ENCODE peak calls at places on chromosomes 12 and 14, in four cellular contexts. V is breast epithelium; U is psoas muscle; X is CD8-positive, alpha-beta memory T cell. J is an unnamed sample.
A peak's percentile ranks its signal among the peaks of the same experiment; 100 is the strongest.

GRCh38 chr12:47841910-47842309 is 22.2 kb upstream of the HDAC7 start:
- DNase-seq in V (no peak), U (no peak), X (no peak), J (no peak)

GRCh38 chr12:118103231-118103600 is 595 bp downstream of the VSIG10 start:
- DNase-seq in V (no peak), U (peak; percentile 16), X (no peak), J (no peak)

GRCh38 chr12:112133418-112133817 is 8.1 kb downstream of the TRAFD1 start:
- DNase-seq in V (no peak), U (no peak), X (no peak), J (no peak)

GRCh38 chr12:67681145-67681778 is 32.7 kb downstream of the DYRK2 start:
- DNase-seq in V (no peak), U (no peak), X (no peak), J (peak; percentile 35)

GRCh38 chr12:96402061-96402460 is 1.8 kb upstream of the CDK17 start:
- DNase-seq in V (no peak), U (no peak), X (no peak), J (no peak)

GRCh38 chr12:49131973-49132461 is 822 bp upstream of the TUBA1B start:
- DNase-seq in V (no peak), U (no peak), X (no peak), J (peak; percentile 8)

GRCh38 chr14:64762044-64763034 is 58.1 kb downstream of the PLEKHG3 start:
- DNase-seq in V (no peak), U (peak; percentile 80), X (peak; percentile 37), J (peak; percentile 69)

GRCh38 chr12:64171715-64172114 is 50.4 kb downstream of the KICS2 start:
- DNase-seq in V (no peak), U (no peak), X (no peak), J (no peak)

GRCh38 chr14:67744057-67744456 is 42.4 kb downstream of the RDH12 start:
- DNase-seq in V (no peak), U (no peak), X (no peak), J (no peak)

GRCh38 chr12:92431146-92431545 is 271.6 kb upstream of the PLEKHG7 start:
- DNase-seq in V (no peak), U (no peak), X (no peak), J (no peak)

GRCh38 chr12:92434607-92435025 is 268.2 kb upstream of the PLEKHG7 start:
- DNase-seq in V (no peak), U (no peak), X (no peak), J (no peak)

GRCh38 chr12:92436847-92437246 is 265.9 kb upstream of the PLEKHG7 start:
- DNase-seq in V (no peak), U (no peak), X (no peak), J (no peak)

GRCh38 chr12:92437452-92437851 is 265.3 kb upstream of the PLEKHG7 start:
- DNase-seq in V (no peak), U (no peak), X (no peak), J (no peak)

DNA sequence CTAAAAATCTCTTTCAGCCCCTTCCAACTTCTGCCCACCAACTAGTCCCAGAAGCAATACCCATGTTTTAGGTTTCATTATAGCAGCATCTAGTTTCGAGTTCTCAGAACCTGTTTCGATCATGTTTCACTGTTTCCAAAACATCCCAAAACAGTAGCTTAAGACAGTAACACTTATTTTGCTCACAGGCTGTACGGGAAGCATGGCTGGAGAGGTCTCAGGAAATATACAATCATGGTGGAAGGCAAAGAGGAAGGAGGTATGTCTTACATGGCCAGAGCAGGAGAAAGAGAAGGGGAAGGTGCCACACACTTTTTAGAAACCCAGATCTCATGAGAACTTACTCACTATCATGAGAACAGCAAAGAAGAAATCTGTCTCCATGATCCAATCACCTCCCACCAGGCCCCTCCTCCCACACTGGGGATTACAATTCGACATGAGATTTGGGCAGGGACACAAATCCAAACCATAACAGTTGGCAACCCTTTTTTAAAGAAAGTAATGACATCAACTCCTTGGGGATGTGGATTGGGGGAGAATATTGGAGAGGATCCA is 270.0 kb upstream of the PLEKHG7 start:
- DNase-seq in V (no peak), U (no peak), X (no peak), J (no peak)
- H3K4me1 ChIP-seq in V (no peaks in the 10 kb centered on the region), U (no peaks in the 10 kb centered on the region), X (no peaks in the 10 kb centered on the region), J (no peaks in the 10 kb centered on the region)

DNA sequence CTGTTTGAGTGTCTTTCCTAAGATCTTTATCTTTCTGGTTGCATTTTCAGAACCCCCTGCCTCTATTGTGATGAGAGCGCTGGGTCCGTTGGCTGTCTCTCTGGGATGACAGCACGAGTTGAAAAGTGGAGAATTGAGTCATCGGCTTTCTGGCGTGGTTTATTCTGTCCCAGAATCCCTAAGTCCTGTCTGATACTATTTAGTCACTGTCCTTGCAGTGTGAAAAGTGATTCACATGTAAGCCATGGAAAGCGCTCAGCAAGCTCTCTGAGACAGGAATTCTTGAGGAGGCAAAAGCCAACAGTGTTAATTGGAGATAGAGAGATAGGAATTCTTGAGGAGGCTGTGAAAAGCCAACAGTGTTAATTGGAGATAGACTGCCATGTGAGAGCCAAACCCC is 121.7 kb downstream of the CHST11 start:
- DNase-seq in V (no peak), U (no peak), X (no peak), J (no peak)
- H3K4me3 ChIP-seq in V (no peak overlapping the region), U (no peak overlapping the region), X (no peak overlapping the region), J (no peak overlapping the region)

GRCh38 chr12:65529771-65530435 is 251.4 kb downstream of the MSRB3 start:
- DNase-seq in V (no peak), U (no peak), X (no peak), J (no peak)

GRCh38 chr12:65532162-65532561 is 253.7 kb downstream of the MSRB3 start:
- DNase-seq in V (no peak), U (no peak), X (no peak), J (no peak)

GRCh38 chr12:65533177-65533883 is 254.8 kb downstream of the MSRB3 start:
- DNase-seq in V (no peak), U (no peak), X (no peak), J (no peak)

GRCh38 chr12:65534105-65534841 is 255.8 kb downstream of the MSRB3 start:
- DNase-seq in V (no peak), U (no peak), X (no peak), J (no peak)

DNA sequence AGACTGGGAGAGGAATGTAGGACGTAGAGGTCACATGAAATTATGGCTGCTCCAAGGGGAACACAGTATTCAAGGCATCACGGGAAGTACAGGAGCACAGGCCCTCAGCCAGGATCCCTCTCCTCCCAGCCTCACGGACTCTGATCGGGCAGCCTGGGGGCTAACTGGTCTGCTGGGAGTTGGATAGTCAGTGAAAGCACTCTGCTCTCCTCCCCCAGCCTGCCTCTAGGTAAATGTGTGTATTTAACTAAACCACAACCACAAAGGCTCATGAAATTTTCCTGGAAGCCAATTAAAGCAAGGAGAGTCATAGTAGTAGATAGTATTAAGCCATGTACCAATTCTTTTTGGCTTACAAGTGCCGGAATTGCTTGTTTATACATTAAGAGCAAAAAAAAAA is 254.3 kb downstream of the MSRB3 start:
- DNase-seq in V (no peak), U (no peak), X (no peak), J (no peak)
- H3K4me1 ChIP-seq in V (no peaks in the 10 kb centered on the region), U (no peaks in the 10 kb centered on the region), X (no peaks in the 10 kb centered on the region), J (peaks cover 21% of the 10 kb centered on the region)

GRCh38 chr14:55582741-55583140 is 2.7 kb downstream of the KTN1 start:
- DNase-seq in V (no peak), U (no peak), X (no peak), J (no peak)
- H3K4me3 ChIP-seq in V (no peak overlapping the region), U (peak overlapping the region; percentile 88), X (no peak overlapping the region), J (no peak overlapping the region)

GRCh38 chr12:106783515-106783914 is 9.0 kb downstream of the RIC8B start:
- DNase-seq in V (no peak), U (no peak), X (no peak), J (no peak)

GRCh38 chr12:106776897-106777296 is 2.4 kb downstream of the RIC8B start:
- DNase-seq in V (no peak), U (no peak), X (no peak), J (no peak)

GRCh38 chr12:106780010-106780625 is 5.6 kb downstream of the RIC8B start:
- DNase-seq in V (no peak), U (no peak), X (no peak), J (no peak)

DNA sequence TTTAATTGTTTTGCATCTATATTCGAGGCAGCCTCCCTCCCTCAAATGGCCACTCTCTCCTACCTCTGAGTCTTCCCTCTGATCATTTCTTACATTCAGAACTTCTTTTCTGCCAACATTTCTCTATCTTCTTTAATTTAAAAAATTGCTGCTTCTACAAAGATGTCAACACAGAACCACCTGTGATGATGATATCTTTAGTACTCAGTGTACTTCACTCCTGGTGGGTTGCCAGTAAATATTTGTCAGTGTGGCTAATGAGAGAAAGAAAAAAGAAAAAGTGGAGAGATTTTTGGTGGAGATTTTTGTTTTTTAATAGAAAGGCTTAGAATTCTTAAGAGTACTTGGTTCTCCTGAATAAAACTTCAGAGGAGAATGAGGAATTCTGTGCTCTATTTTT is 8.1 kb downstream of the RIC8B start:
- DNase-seq in V (no peak), U (no peak), X (no peak), J (no peak)
- H3K4me1 ChIP-seq in V (no peaks in the 10 kb centered on the region), U (peaks cover 45% of the 10 kb centered on the region), X (no peaks in the 10 kb centered on the region), J (peaks cover 20% of the 10 kb centered on the region)

DNA sequence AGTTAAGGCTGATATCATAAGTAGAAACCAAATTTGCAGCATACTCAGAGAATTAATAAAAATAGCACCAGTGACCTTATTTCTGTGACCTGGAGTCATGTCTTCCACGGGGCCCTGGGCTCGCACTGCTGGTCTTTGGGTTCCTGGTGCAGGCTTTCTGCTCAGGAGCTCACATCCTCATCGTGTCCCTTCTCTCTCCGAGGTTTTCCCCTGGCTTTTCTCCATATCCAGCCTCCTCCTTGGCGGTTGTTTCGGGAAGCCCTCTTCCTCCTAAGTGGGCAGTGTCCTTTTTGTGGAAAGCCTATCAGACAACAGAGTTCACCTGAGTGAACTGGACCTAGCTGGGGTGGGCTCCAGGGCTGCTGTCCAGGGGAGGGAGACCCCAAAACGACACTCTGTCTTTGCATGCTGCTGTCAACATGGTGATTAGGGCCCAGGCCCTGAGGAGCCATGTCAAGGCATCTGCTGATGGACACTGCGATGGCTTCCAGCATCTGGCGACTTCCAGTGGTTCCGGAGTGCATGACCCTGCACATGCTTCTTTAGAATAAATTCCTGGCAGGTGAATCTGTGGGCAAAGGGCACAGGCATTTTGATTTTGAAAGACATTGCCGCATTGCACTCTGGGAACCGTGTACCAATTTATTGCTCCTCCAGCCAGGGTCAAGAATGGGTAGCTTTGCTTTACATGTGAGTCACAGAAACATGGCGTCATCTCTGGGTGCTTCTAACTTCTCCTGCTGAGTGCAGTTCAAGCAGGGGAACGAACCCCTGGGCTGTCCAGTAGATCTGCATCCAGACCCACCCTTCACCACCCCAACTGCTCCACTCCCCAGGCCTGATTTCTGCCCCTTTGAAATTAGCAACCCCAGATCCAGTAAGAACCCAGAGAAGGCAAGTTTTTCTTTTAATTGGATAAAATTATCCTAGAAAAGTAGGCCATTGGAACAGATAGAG is 136.8 kb downstream of the ADGRD1 start:
- DNase-seq in V (no peak), U (peak; percentile 7), X (no peak), J (no peak)
- H3K4me3 ChIP-seq in V (no peak overlapping the region), U (no peak overlapping the region), X (no peak overlapping the region), J (no peak overlapping the region)

GRCh38 chr12:52029686-52030085 is 21.6 kb upstream of the NR4A1 start:
- DNase-seq in V (no peak), U (no peak), X (no peak), J (no peak)
- H3K4me1 ChIP-seq in V (peaks cover 6% of the 10 kb centered on the region), U (peaks cover 57% of the 10 kb centered on the region), X (peaks cover 30% of the 10 kb centered on the region), J (peaks cover 37% of the 10 kb centered on the region)

GRCh38 chr14:49589387-49589786 is 3.2 kb upstream of the RPS29 start:
- DNase-seq in V (no peak), U (no peak), X (no peak), J (no peak)

GRCh38 chr14:49598479-49599301 is at the start of gene LRR1:
- DNase-seq in V (peak; percentile 84), U (peak; percentile 86), X (peak; percentile 77), J (peak; percentile 83)

GRCh38 chr14:49593016-49593415 is 5.7 kb upstream of the LRR1 start:
- DNase-seq in V (no peak), U (no peak), X (no peak), J (no peak)

GRCh38 chr14:49598182-49598478 is 610 bp upstream of the LRR1 start:
- DNase-seq in V (no peak), U (peak; percentile 30), X (no peak), J (no peak)

GRCh38 chr14:49594347-49595089 is 4.2 kb upstream of the LRR1 start:
- DNase-seq in V (no peak), U (no peak), X (no peak), J (no peak)
- H3K4me3 ChIP-seq in V (no peak overlapping the region), U (no peak overlapping the region), X (no peak overlapping the region), J (no peak overlapping the region)

J was measured in tibial nerve.